ENCODE peak calls at places on chromosomes 5 and 9, in five cellular contexts. F, G, K, Z and L are unnamed samples.
A peak's percentile ranks its signal among the peaks of the same experiment; 100 is the strongest.

GRCh38 chr5:136036293-136036911 is 7.6 kb downstream of the TGFBI start:
- DNase-seq in Z (no peak), F (no peak), K (no peak), G (no peak), L (no peak)

GRCh38 chr5:149387081-149387611 is 8.1 kb upstream of the IL17B start:
- DNase-seq in Z (no peak), G (no peak), K (no peak), F (no peak), L (peak; percentile 50)

GRCh38 chr5:110351451-110351850 is 375.0 kb downstream of the TMEM232 start:
- DNase-seq in G (no peak), K (no peak), F (no peak), Z (no peak), L (peak; percentile 83)

GRCh38 chr5:38796000-38796738 is 49.6 kb upstream of the OSMR start:
- DNase-seq in Z (peak; percentile 17), K (no peak), G (no peak), F (no peak), L (no peak)

GRCh38 chr5:69374911-69375446 is 5.4 kb downstream of the RAD17 start:
- DNase-seq in F (no peak), Z (no peak), G (no peak), K (no peak), L (no peak)

GRCh38 chr5:151764801-151765200 is 6.4 kb upstream of the ATOX1 start:
- DNase-seq in F (no peak), G (no peak), Z (no peak), K (no peak), L (no peak)

GRCh38 chr9:114989600-114990410 is 59.4 kb upstream of the TNFSF8 start:
- DNase-seq in F (no peak), Z (no peak), G (no peak), K (no peak), L (no peak)

GRCh38 chr9:35490155-35490909 is 421 bp downstream of the RUSC2 start:
- DNase-seq in G (no peak), K (peak; percentile 40), Z (peak; percentile 8), F (no peak), L (no peak)

GRCh38 chr5:77259479-77259878 is 49.0 kb downstream of the PDE8B start:
- DNase-seq in G (no peak), F (no peak), K (no peak), Z (no peak), L (no peak)

GRCh38 chr9:109320338-109320733 is 523 bp downstream of the EPB41L4B start:
- DNase-seq in K (peak; percentile 68), G (no peak), F (no peak), Z (peak; percentile 42), L (peak; percentile 47)

GRCh38 chr5:139474815-139475791 is 4.3 kb downstream of the SMIM33 start:
- DNase-seq in Z (peak; percentile 39), G (no peak), K (no peak), F (no peak), L (peak; percentile 60)

GRCh38 chr5:123155511-123155923 is 66.5 kb downstream of the PRDM6 start:
- DNase-seq in Z (no peak), K (no peak), G (no peak), F (no peak), L (no peak)

GRCh38 chr9:133238272-133238850 is 29.3 kb upstream of the OBP2B start:
- DNase-seq in F (peak; percentile 92), G (peak; percentile 26), K (peak; percentile 81), Z (peak; percentile 94), L (peak; percentile 7)

GRCh38 chr5:163448491-163448890 is 11.1 kb downstream of the CCNG1 start:
- DNase-seq in K (no peak), F (no peak), Z (no peak), G (no peak), L (no peak)

GRCh38 chr9:89605181-89606048 is 603 bp downstream of the GADD45G start:
- DNase-seq in Z (peak; percentile 65), K (peak; percentile 62), G (peak; percentile 46), F (no peak), L (peak; percentile 51)

GRCh38 chr9:131407717-131408195 is 13.9 kb downstream of the PRRC2B start:
- DNase-seq in K (peak; percentile 78), F (no peak), Z (peak; percentile 34), G (no peak), L (peak; percentile 31)

GRCh38 chr5:89117131-89117644 is 234.2 kb upstream of the MEF2C start:
- DNase-seq in G (no peak), Z (peak; percentile 57), K (no peak), F (no peak), L (peak; percentile 17)

GRCh38 chr9:10080012-10080411 is 532.8 kb downstream of the PTPRD start:
- DNase-seq in Z (no peak), G (no peak), K (no peak), F (no peak), L (no peak)

GRCh38 chr5:59553992-59554391 is 339.5 kb downstream of the PDE4D start:
- DNase-seq in K (no peak), Z (no peak), G (no peak), F (no peak), L (no peak)

GRCh38 chr5:37773809-37774208 is 66.0 kb downstream of the GDNF start:
- DNase-seq in G (no peak), K (no peak), F (no peak), Z (no peak), L (no peak)

GRCh38 chr9:6960777-6961176 is 203.0 kb downstream of the KDM4C start:
- DNase-seq in G (no peak), Z (no peak), F (no peak), K (no peak), L (no peak)

GRCh38 chr5:19498852-19499251 is 489.1 kb downstream of the CDH18 start:
- DNase-seq in F (no peak), G (no peak), K (no peak), Z (no peak), L (no peak)

GRCh38 chr5:149608936-149609502 is 27.7 kb downstream of the ARHGEF37 start:
- DNase-seq in F (no peak), K (no peak), G (no peak), Z (no peak), L (peak; percentile 38)

GRCh38 chr5:33828611-33829286 is 63.0 kb downstream of the ADAMTS12 start:
- DNase-seq in F (no peak), Z (no peak), G (no peak), K (no peak), L (no peak)

GRCh38 chr5:148452499-148453193 is 68.9 kb downstream of the FBXO38 start:
- DNase-seq in F (no peak), K (no peak), G (no peak), Z (no peak), L (no peak)

GRCh38 chr9:130957451-130958203 is 18.6 kb upstream of the FIBCD1 start:
- DNase-seq in F (no peak), K (no peak), G (no peak), Z (no peak), L (no peak)

GRCh38 chr5:96641368-96641767 is 20.8 kb upstream of the CAST start:
- DNase-seq in Z (no peak), G (no peak), F (no peak), K (no peak), L (no peak)

GRCh38 chr9:35914307-35914807 is 5.1 kb downstream of the SPAAR start:
- DNase-seq in K (peak; percentile 74), G (no peak), F (no peak), Z (peak; percentile 75), L (no peak)

GRCh38 chr9:72858089-72858912 is 94.6 kb downstream of the ALDH1A1 start:
- DNase-seq in K (peak; percentile 39), Z (peak; percentile 49), F (no peak), G (peak; percentile 8), L (peak; percentile 22)

GRCh38 chr5:102818934-102819333 is 63.8 kb downstream of the PAM start:
- DNase-seq in F (no peak), Z (no peak), K (no peak), G (no peak), L (no peak)

GRCh38 chr5:9201761-9202160 is 344.1 kb downstream of the SEMA5A start:
- DNase-seq in K (no peak), F (no peak), G (no peak), Z (no peak), L (no peak)

GRCh38 chr5:180821538-180821937 is 18.9 kb upstream of the MGAT1 start:
- DNase-seq in G (no peak), Z (no peak), K (no peak), F (no peak), L (no peak)

GRCh38 chr9:128396970-128397613 is 23.6 kb upstream of the CERCAM start:
- DNase-seq in G (no peak), K (peak; percentile 33), Z (no peak), F (peak; percentile 57), L (peak; percentile 34)

GRCh38 chr5:169992789-169993188 is 12.5 kb upstream of the INSYN2B start:
- DNase-seq in K (no peak), Z (no peak), G (no peak), F (no peak), L (no peak)
- H3K36me3 ChIP-seq in K (no peaks in the 10 kb centered on the region), Z (no peaks in the 10 kb centered on the region), G (no peaks in the 10 kb centered on the region), F (no peaks in the 10 kb centered on the region), L (no peaks in the 10 kb centered on the region)

DNA sequence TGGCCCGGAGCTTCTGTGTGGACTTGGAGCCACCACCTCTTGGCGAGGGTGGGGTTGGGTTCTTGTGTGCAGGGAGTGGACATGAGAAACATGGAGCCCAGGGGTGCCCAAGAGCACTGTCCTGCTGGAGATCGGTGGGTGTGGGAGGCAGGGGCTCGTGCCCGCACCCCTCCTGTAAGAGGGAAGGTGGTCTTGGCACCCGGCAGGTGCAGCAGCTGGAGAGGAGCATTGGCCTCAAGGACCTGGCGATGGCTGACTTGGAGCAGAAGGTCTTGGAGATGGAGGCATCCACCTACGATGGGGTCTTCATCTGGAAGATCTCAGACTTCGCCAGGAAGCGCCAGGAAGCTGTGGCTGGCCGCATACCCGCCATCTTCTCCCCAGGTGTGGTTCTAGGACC is 23.7 kb downstream of the FBXW5 start:
- DNase-seq in Z (no peak), K (no peak), F (no peak), G (no peak), L (no peak)
- H3K36me3 ChIP-seq in Z (no peaks in the 10 kb centered on the region), K (no peaks in the 10 kb centered on the region), F (peaks cover 24% of the 10 kb centered on the region), G (peaks cover 50% of the 10 kb centered on the region), L (peaks cover 52% of the 10 kb centered on the region)

DNA sequence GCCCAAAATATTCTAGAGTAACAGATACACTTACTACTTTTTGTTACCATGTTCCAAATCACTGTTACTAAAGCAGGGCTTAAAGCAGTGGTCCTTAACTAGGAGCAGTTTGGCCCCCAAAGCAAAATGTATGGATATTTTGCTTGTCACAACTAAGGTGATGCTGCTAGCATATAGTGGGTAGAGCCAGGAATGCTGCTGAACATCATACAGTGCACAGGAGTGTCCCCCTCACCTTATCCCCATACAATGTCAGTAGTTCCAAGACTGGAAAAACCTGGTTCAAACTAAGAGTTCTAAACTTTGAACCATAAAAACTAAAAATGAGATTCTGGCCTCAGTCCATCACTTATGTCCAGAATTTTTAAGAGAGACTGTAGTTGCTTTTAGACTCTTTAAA is 28.1 kb downstream of the DIMT1 start:
- DNase-seq in K (no peak), G (no peak), F (no peak), Z (no peak), L (no peak)
- H3K36me3 ChIP-seq in K (peaks cover 37% of the 10 kb centered on the region), G (peaks cover 36% of the 10 kb centered on the region), F (peaks cover 2% of the 10 kb centered on the region), Z (no peaks in the 10 kb centered on the region), L (peaks cover 68% of the 10 kb centered on the region)

DNA sequence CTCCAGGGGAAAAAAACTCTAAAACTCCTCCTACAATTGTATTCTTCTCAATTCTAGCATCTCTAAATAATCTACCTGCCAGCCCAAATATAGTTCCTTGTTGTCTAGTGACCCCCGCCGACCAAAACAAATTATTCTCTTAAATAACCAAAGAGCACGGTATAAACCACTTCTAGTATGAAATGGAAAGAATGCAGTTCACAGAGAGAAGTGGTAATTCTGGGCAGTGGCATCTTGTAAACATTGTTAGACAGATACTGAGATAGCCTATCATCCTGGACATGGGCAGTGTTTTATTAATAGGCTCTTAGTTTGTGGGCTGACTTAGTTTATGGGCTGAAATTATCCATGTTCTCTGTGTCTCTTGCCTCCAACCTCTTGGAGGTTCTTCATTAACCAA is 1412.6 kb upstream of the CDH9 start:
- DNase-seq in Z (no peak), F (no peak), K (no peak), G (no peak), L (no peak)
- H3K36me3 ChIP-seq in Z (no peaks in the 10 kb centered on the region), F (no peaks in the 10 kb centered on the region), K (no peaks in the 10 kb centered on the region), G (no peaks in the 10 kb centered on the region), L (no peaks in the 10 kb centered on the region)